ENCODE peak calls at places on chromosome 16, in eight cellular contexts. Q is psoas muscle; X is cardiac muscle cell; B is DND-41; H is CD8-positive, alpha-beta memory T cell; W is heart right ventricle; F is A549; L is effector memory CD4-positive, alpha-beta T cell. V is an unnamed sample.
A peak's percentile ranks its signal among the peaks of the same experiment; 100 is the strongest.

GRCh38 chr16:20865420-20866126 is 34.6 kb downstream of the DCUN1D3 start:
- DNase-seq in Q (no peak), X (no peak), B (no peak), H (no peak), W (no peak), F (peak; percentile 35), L (no peak), V (peak; percentile 52)

GRCh38 chr16:55439101-55439690 is 39.8 kb upstream of the MMP2 start:
- DNase-seq in Q (no peak), X (no peak), B (no peak), H (no peak), W (no peak), F (no peak), L (no peak), V (no peak)

GRCh38 chr16:22225060-22225459 is 19.0 kb downstream of the EEF2K start:
- DNase-seq in Q (no peak), X (no peak), B (no peak), H (no peak), W (no peak), F (no peak), L (no peak), V (no peak)

GRCh38 chr16:88477631-88478030 is 24.6 kb downstream of the ZFPM1 start:
- DNase-seq in Q (no peak), X (no peak), B (no peak), H (no peak), W (no peak), F (no peak), L (no peak), V (no peak)

GRCh38 chr16:22065252-22065651 is 27.1 kb upstream of the VWA3A start:
- DNase-seq in Q (no peak), X (no peak), B (no peak), H (no peak), W (no peak), F (no peak), L (no peak), V (no peak)

GRCh38 chr16:87733190-87733589 is 32.6 kb downstream of the KLHDC4 start:
- DNase-seq in Q (no peak), X (no peak), B (no peak), H (no peak), W (no peak), F (no peak), L (no peak), V (no peak)

GRCh38 chr16:84232969-84233368 is 6.8 kb downstream of the KCNG4 start:
- DNase-seq in Q (no peak), X (no peak), B (no peak), H (no peak), W (no peak), F (no peak), L (no peak), V (no peak)

GRCh38 chr16:17318200-17318599 is 152.6 kb downstream of the XYLT1 start:
- DNase-seq in Q (no peak), X (no peak), B (no peak), H (no peak), W (no peak), F (peak; percentile 35), L (no peak), V (no peak)

GRCh38 chr16:88506723-88507122 is 53.6 kb downstream of the ZFPM1 start:
- DNase-seq in Q (no peak), X (no peak), B (no peak), H (no peak), W (no peak), F (no peak), L (no peak), V (no peak)

GRCh38 chr16:74771656-74772315 is 2.8 kb downstream of the FA2H start:
- DNase-seq in Q (no peak), X (no peak), B (no peak), H (no peak), W (no peak), F (no peak), L (no peak), V (no peak)

GRCh38 chr16:87064731-87065720 is 252.2 kb downstream of the C16orf95 start:
- DNase-seq in Q (no peak), X (no peak), B (no peak), H (no peak), W (peak; percentile 2), F (no peak), L (no peak), V (no peak)

GRCh38 chr16:383326-384020 is 1.7 kb upstream of the PGAP6 start:
- DNase-seq in Q (no peak), X (peak; percentile 42), B (no peak), H (peak; percentile 33), W (no peak), F (no peak), L (peak; percentile 49), V (peak; percentile 42)

GRCh38 chr16:69619514-69619913 is 53.7 kb downstream of the NFAT5 start:
- DNase-seq in Q (no peak), X (peak; percentile 8), B (no peak), H (no peak), W (no peak), F (no peak), L (no peak), V (no peak)

GRCh38 chr16:10123141-10123540 is 59.1 kb downstream of the GRIN2A start:
- DNase-seq in Q (no peak), X (no peak), B (no peak), H (no peak), W (no peak), F (no peak), L (no peak), V (no peak)
- H3K4me3 ChIP-seq in Q (no peak overlapping the region), X (no peak overlapping the region), B (no peak overlapping the region), H (no peak overlapping the region), W (no peak overlapping the region), F (no peak overlapping the region), L (no peak overlapping the region), V (no peak overlapping the region)

GRCh38 chr16:27273670-27274522 is 5.3 kb upstream of the NSMCE1 start:
- DNase-seq in Q (no peak), X (no peak), B (no peak), H (no peak), W (no peak), F (peak; percentile 87), L (no peak), V (no peak)
- H3K27ac ChIP-seq in Q (no peak overlapping the region), X (no peak overlapping the region), B (no peak overlapping the region), H (no peak overlapping the region), W (peak overlapping the region; percentile 7), F (peak overlapping the region; percentile 80), L (peak overlapping the region; percentile 5), V (no peak overlapping the region)

GRCh38 chr16:4656221-4656620 is 31.6 kb downstream of the MGRN1 start:
- DNase-seq in Q (no peak), X (no peak), B (no peak), H (no peak), W (no peak), F (no peak), L (no peak), V (no peak)

GRCh38 chr16:4656695-4657686 is 32.4 kb downstream of the MGRN1 start:
- DNase-seq in Q (no peak), X (no peak), B (no peak), H (no peak), W (no peak), F (no peak), L (no peak), V (no peak)

GRCh38 chr16:4654387-4654901 is 29.8 kb downstream of the MGRN1 start:
- DNase-seq in Q (no peak), X (no peak), B (no peak), H (no peak), W (no peak), F (no peak), L (no peak), V (no peak)

GRCh38 chr16:4654946-4655590 is 30.4 kb downstream of the MGRN1 start:
- DNase-seq in Q (no peak), X (no peak), B (no peak), H (no peak), W (no peak), F (no peak), L (no peak), V (no peak)

DNA sequence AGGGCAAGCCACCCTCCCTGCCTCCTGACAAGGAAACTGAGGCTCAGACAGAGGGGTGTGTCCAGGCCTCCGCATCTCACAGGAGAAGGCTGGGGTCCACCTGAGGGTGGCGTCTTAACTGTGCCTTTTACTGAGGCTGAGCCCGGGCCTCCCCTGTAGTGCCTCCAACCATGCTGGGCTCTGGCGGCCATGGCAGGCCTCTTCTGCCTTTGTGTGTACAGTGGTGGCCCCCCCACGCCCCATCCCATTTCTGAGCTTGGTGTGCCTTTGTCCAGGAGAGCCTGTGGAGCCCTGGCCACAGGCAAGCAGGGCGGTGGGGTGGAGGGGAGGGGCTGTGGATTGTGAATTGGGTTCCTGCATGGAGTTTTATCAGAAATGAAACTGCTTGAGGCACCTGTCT is 31.2 kb downstream of the MGRN1 start:
- DNase-seq in Q (no peak), X (no peak), B (no peak), H (no peak), W (no peak), F (no peak), L (no peak), V (no peak)
- H3K4me1 ChIP-seq in Q (no peaks in the 10 kb centered on the region), X (no peaks in the 10 kb centered on the region), B (no peaks in the 10 kb centered on the region), H (peaks cover 17% of the 10 kb centered on the region), W (peaks cover 15% of the 10 kb centered on the region), F (peaks cover 32% of the 10 kb centered on the region), L (peaks cover 16% of the 10 kb centered on the region), V (peaks cover 12% of the 10 kb centered on the region)

DNA sequence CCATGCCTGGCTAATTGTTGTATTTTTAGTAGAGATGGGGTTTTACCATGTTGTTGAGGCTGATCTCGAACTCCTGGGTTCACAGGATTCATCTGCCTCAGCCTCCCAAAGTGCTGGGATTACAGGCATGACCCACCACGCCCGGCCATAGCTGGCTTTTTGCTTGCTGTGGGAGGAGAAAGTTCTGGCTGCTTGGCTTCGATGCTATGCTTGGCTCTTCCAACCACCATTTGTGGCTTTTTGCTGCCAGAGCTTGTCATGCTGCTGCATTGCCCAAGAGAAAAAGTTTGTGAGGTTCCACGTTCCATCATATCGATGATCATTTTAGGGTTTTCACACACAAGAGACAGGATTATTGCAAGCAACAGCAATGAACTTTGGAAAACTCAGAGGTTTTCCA is 16.2 kb downstream of the BMERB1 start:
- DNase-seq in Q (no peak), X (no peak), B (no peak), H (no peak), W (no peak), F (no peak), L (no peak), V (no peak)
- H3K4me3 ChIP-seq in Q (no peak overlapping the region), X (no peak overlapping the region), B (no peak overlapping the region), H (no peak overlapping the region), W (no peak overlapping the region), F (no peak overlapping the region), L (no peak overlapping the region), V (no peak overlapping the region)

GRCh38 chr16:85458952-85459351 is 154.2 kb upstream of the GSE1 start:
- DNase-seq in Q (no peak), X (no peak), B (no peak), H (no peak), W (no peak), F (no peak), L (no peak), V (no peak)
- H3K27ac ChIP-seq in Q (no peak overlapping the region), X (peak overlapping the region; percentile 97), B (peak overlapping the region; percentile 77), H (no peak overlapping the region), W (no peak overlapping the region), F (no peak overlapping the region), L (no peak overlapping the region), V (no peak overlapping the region)